ENCODE peak calls at places on chromosomes 6 and 20, in six cellular contexts. B, S, W, F, A and P are unnamed samples.

GRCh38 chr20:47677314-47678129 is 107.8 kb downstream of the SULF2 start:
- DNase-seq in B (peak), S (peak), W (peak), F (peak), A (peak), P (peak)

GRCh38 chr20:62950741-62951140 is 1.8 kb upstream of the SLC17A9 start:
- DNase-seq in B (no peak), S (no peak), W (no peak), F (no peak), A (no peak), P (no peak)

GRCh38 chr6:84785676-84786075 is 21.3 kb upstream of the TBX18 start:
- DNase-seq in B (no peak), S (no peak), W (no peak), F (no peak), A (no peak), P (no peak)

GRCh38 chr6:75882734-75883133 is 133.7 kb downstream of the MYO6 start:
- DNase-seq in B (no peak), S (no peak), W (no peak), F (no peak), A (no peak), P (no peak)

GRCh38 chr20:15528386-15529111 is 1044.7 kb downstream of the KIF16B start:
- DNase-seq in B (no peak), S (peak), W (no peak), F (no peak), A (no peak), P (no peak)

GRCh38 chr6:28953039-28953872 is 29.5 kb upstream of the TRIM27 start:
- DNase-seq in B (peak), S (peak), W (no peak), F (peak), A (peak), P (peak)

GRCh38 chr6:31187780-31188194 is 17.3 kb upstream of the POU5F1 start:
- DNase-seq in B (no peak), S (no peak), W (no peak), F (no peak), A (no peak), P (no peak)

GRCh38 chr6:31058128-31058894 is 48.0 kb downstream of the MUC22 start:
- DNase-seq in B (peak), S (peak), W (peak), F (no peak), A (no peak), P (peak)

GRCh38 chr6:141561154-141561553 is 571.6 kb upstream of the GJE1 start:
- DNase-seq in B (peak), S (no peak), W (no peak), F (no peak), A (no peak), P (peak)

GRCh38 chr6:64000873-64001497 is 365.4 kb downstream of the PHF3 start:
- DNase-seq in B (no peak), S (no peak), W (no peak), F (no peak), A (no peak), P (no peak)

GRCh38 chr6:6556162-6556737 is 32.3 kb upstream of the LY86 start:
- DNase-seq in B (no peak), S (no peak), W (no peak), F (no peak), A (no peak), P (no peak)